ENCODE peak calls at places on chromosome 4, in four cellular contexts. E, W, Q and T are unnamed samples.

GRCh38 chr4:35252866-35253265 is 991.4 kb downstream of the ARAP2 start:
- DNase-seq in Q (peak), W (no peak), E (no peak), T (no peak)

GRCh38 chr4:181971973-181972372 is 271.2 kb upstream of the TENM3 start:
- DNase-seq in W (no peak), Q (peak), E (no peak), T (no peak)

GRCh38 chr4:4362991-4363697 is 23.8 kb upstream of the NSG1 start:
- DNase-seq in Q (no peak), W (no peak), E (no peak), T (no peak)

GRCh38 chr4:10762541-10762940 is 78.0 kb upstream of the CLNK start:
- DNase-seq in Q (peak), W (peak), E (no peak), T (no peak)

GRCh38 chr4:150547154-150547838 is 34.7 kb upstream of the MAB21L2 start:
- DNase-seq in Q (no peak), W (no peak), E (no peak), T (no peak)

GRCh38 chr4:104879367-104879766 is 267.3 kb upstream of the TET2 start:
- DNase-seq in E (no peak), Q (peak), W (no peak), T (no peak)

GRCh38 chr4:7978489-7978888 is 38.8 kb upstream of the AFAP1 start:
- DNase-seq in W (peak), Q (peak), E (no peak), T (no peak)

GRCh38 chr4:82401600-82401999 is 27.8 kb upstream of the HNRNPD start:
- DNase-seq in E (no peak), Q (no peak), W (no peak), T (no peak)

GRCh38 chr4:81353861-81354260 is 117.8 kb downstream of the RASGEF1B start:
- DNase-seq in Q (peak), E (no peak), W (no peak), T (no peak)

GRCh38 chr4:7506119-7506518 is 71.4 kb upstream of the PSAPL1 start:
- DNase-seq in E (no peak), Q (peak), W (no peak), T (no peak)

GRCh38 chr4:88818650-88819470 is 121.2 kb upstream of the NAP1L5 start:
- DNase-seq in W (peak), Q (peak), E (no peak), T (no peak)

GRCh38 chr4:37383579-37384229 is 139.2 kb downstream of the NWD2 start:
- DNase-seq in W (peak), E (no peak), Q (peak), T (no peak)

GRCh38 chr4:30256105-30256828 is 463.9 kb upstream of the PCDH7 start:
- DNase-seq in E (no peak), W (no peak), Q (no peak), T (no peak)

GRCh38 chr4:52512291-52512690 is 146.8 kb downstream of the USP46 start:
- DNase-seq in E (no peak), W (no peak), Q (no peak), T (no peak)

GRCh38 chr4:177484613-177485021 is 42.4 kb upstream of the AGA start:
- DNase-seq in E (no peak), W (no peak), Q (peak), T (no peak)

GRCh38 chr4:184968784-184969201 is 49.5 kb upstream of the HELT start:
- DNase-seq in E (no peak), Q (no peak), W (peak), T (no peak)

GRCh38 chr4:7210818-7211217 is 18.5 kb downstream of the SORCS2 start:
- DNase-seq in Q (peak), W (no peak), E (no peak), T (no peak)

GRCh38 chr4:94014484-94015136 is 186.1 kb downstream of the ATOH1 start:
- DNase-seq in E (no peak), Q (no peak), W (no peak), T (no peak)

GRCh38 chr4:111808174-111808573 is 337.1 kb upstream of the FAM241A start:
- DNase-seq in Q (no peak), E (no peak), W (no peak), T (no peak)

GRCh38 chr4:151641167-151641566 is 119.6 kb downstream of the GATB start:
- DNase-seq in E (no peak), W (no peak), Q (peak), T (no peak)

GRCh38 chr4:174553828-174554227 is 31.5 kb upstream of the HPGD start:
- DNase-seq in E (no peak), Q (peak), W (no peak), T (no peak)

GRCh38 chr4:19947349-19947748 is 304.4 kb upstream of the SLIT2 start:
- DNase-seq in W (no peak), Q (peak), E (no peak), T (no peak)

GRCh38 chr4:162891788-162892707 is 274.6 kb downstream of the NAF1 start:
- DNase-seq in E (no peak), W (no peak), Q (peak), T (no peak)

GRCh38 chr4:139833131-139833930 is 167.7 kb downstream of the MGST2 start:
- DNase-seq in Q (no peak), W (no peak), E (no peak), T (no peak)

GRCh38 chr4:6471303-6472007 is 959 bp downstream of the PPP2R2C start:
- DNase-seq in W (no peak), Q (no peak), E (no peak), T (peak)

GRCh38 chr4:168831919-168832745 is 177.9 kb downstream of the CBR4 start:
- DNase-seq in W (peak), Q (peak), E (peak), T (peak)

GRCh38 chr4:147498031-147498700 is 17.3 kb downstream of the EDNRA start:
- DNase-seq in E (no peak), Q (peak), W (no peak), T (no peak)

GRCh38 chr4:141636771-141637460 is 533 bp downstream of the IL15 start:
- DNase-seq in E (no peak), Q (peak), W (peak), T (peak)

GRCh38 chr4:126955292-126956191 is 677.2 kb upstream of the INTU start:
- DNase-seq in Q (no peak), E (no peak), W (no peak), T (no peak)

DNA sequence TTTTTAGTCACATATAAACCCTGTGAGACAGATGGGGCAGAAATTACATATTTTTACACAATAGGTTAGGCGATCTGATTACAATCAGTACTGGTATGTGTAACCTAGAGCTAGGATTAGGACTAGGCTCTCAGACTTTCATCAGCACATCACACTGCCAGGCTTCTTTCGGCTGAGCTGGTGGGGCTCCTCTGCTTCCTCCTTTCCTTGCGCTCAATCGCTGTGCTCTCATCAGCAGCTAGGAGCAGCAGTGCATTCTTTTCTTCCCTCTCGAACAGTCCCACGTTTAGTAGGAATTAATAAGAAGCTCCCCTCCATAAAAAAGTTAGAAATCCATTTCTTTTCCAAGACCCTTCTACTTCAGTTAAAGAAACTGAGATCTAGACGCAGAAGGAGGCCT is 350.4 kb downstream of the SPRY1 start:
- DNase-seq in E (no peak), W (no peak), Q (no peak), T (no peak)
- TF ChIP-seq CTCF in E (no peak), W (peak), Q (peak), T (no peak)

GRCh38 chr4:87056884-87057283 is 122.1 kb downstream of the AFF1 start:
- DNase-seq in Q (no peak), E (no peak), W (peak), T (no peak)

GRCh38 chr4:87060957-87061356 is 126.1 kb downstream of the AFF1 start:
- DNase-seq in E (no peak), Q (peak), W (no peak), T (no peak)

GRCh38 chr4:87055340-87055739 is 120.5 kb downstream of the AFF1 start:
- DNase-seq in E (no peak), Q (no peak), W (no peak), T (no peak)

GRCh38 chr4:87057835-87058234 is 123.0 kb downstream of the AFF1 start:
- DNase-seq in E (no peak), W (no peak), Q (peak), T (no peak)

GRCh38 chr4:87058272-87059073 is 123.7 kb downstream of the AFF1 start:
- DNase-seq in W (peak), E (no peak), Q (no peak), T (no peak)
- TF ChIP-seq CTCF in W (peak), E (no peak), Q (no peak), T (no peak)

GRCh38 chr4:15674926-15675325 is 6.7 kb upstream of the FAM200B start:
- DNase-seq in E (no peak), W (no peak), Q (no peak), T (no peak)

GRCh38 chr4:15676039-15676438 is 5.6 kb upstream of the FAM200B start:
- DNase-seq in E (no peak), Q (no peak), W (no peak), T (no peak)

GRCh38 chr4:15676899-15677298 is 4.7 kb upstream of the FAM200B start:
- DNase-seq in Q (no peak), W (no peak), E (no peak), T (no peak)

GRCh38 chr4:15675363-15675762 is 6.3 kb upstream of the FAM200B start:
- DNase-seq in E (no peak), W (no peak), Q (no peak), T (no peak)

GRCh38 chr4:15677507-15677988 is 4.1 kb upstream of the FAM200B start:
- DNase-seq in W (peak), E (no peak), Q (peak), T (no peak)
- TF ChIP-seq CTCF in W (no peak), E (no peak), Q (no peak), T (no peak)

GRCh38 chr4:26325191-26325590 is 4.4 kb downstream of the RBPJ start:
- DNase-seq in Q (peak), W (peak), E (no peak), T (no peak)
- TF ChIP-seq CTCF in Q (peak), W (peak), E (peak), T (no peak)

GRCh38 chr4:41613362-41613761 is 75.4 kb downstream of the LIMCH1 start:
- DNase-seq in Q (peak), E (no peak), W (no peak), T (no peak)

GRCh38 chr4:41613782-41614181 is 75.8 kb downstream of the LIMCH1 start:
- DNase-seq in E (no peak), Q (peak), W (no peak), T (no peak)

GRCh38 chr4:41610474-41610873 is 72.5 kb downstream of the LIMCH1 start:
- DNase-seq in E (no peak), W (no peak), Q (no peak), T (no peak)

GRCh38 chr4:41611124-41611838 is 73.3 kb downstream of the LIMCH1 start:
- DNase-seq in W (no peak), Q (no peak), E (no peak), T (no peak)

DNA sequence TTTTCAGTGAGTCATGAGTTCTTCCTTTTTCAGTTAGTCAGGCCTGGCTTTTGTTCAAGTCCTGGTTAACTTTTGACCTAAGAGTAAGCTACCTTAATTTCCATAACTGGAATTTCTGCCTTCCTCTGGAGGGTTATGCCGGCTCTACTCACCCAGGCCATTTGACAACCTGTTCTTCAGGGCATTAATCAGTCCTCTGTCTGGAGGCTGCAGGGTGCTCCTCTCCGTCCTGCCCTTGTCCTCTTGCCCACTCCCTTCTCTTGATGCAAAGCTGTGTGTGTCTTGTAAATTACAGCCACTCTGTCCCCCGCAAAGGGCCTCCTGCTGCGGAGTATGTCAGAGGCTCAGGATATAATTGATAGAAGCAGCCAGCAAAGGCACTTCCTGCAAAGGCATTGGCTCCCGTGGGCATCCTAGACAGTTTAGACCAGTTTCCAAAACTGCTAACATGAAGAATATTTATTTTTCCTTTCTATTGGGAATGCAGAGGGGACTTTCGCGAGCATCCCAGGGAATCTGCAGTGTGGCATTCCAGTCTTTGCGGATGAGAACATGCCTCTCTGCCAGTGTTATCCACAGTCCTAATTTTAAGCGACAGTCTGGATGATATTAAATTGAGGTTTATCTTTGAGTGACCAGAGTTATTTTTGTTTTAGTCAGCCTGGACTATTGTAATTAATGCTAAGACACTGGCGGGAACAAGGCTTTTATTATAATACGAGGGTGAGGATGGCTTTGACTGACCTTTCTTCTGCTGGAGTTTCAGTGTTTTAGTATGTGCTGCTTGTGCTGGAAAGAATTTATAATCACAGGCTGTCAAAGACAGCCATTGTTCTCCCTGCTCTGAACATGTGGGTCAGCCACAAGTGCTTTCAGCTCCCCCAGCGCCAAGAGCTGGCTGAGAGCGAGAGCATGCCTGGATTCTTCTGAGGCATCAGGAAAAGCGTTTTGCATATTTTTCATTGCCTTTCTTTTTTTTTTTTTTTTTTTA is 74.2 kb downstream of the LIMCH1 start:
- DNase-seq in E (no peak), W (peak), Q (peak), T (no peak)
- TF ChIP-seq CTCF in E (no peak), W (no peak), Q (no peak), T (no peak)

GRCh38 chr4:73435984-73436383 is at the start of gene AFP:
- DNase-seq in W (no peak), Q (no peak), E (no peak), T (no peak)
- TF ChIP-seq CTCF in W (no peak), Q (no peak), E (no peak), T (no peak)